ENCODE peak calls at places on chromosomes 1 and 21, in eight cellular contexts. M, Z, C, L, Y, N, H and F are unnamed samples.

GRCh38 chr21:36209626-36210171 is 53.1 kb downstream of the DOP1B start:
- DNase-seq in H (no peak), N (peak; percentile 82), C (peak; percentile 54), L (no peak), Z (peak; percentile 83), M (peak; percentile 86), Y (peak; percentile 51), F (peak; percentile 83)

GRCh38 chr1:228994691-228995090 is 259.4 kb downstream of the RHOU start:
- DNase-seq in Z (no peak), L (no peak), N (no peak), M (no peak), Y (no peak), H (no peak), C (no peak), F (no peak)

GRCh38 chr1:3636531-3636930 is 11.7 kb downstream of the TPRG1L start:
- DNase-seq in N (no peak), M (no peak), H (no peak), Z (no peak), C (no peak), L (no peak), Y (no peak), F (no peak)

GRCh38 chr1:25562101-25562927 is 18.9 kb downstream of the LDLRAP1 start:
- DNase-seq in N (no peak), C (no peak), L (peak; percentile 41), M (peak; percentile 90), H (peak; percentile 48), Y (no peak), Z (no peak), F (no peak)

GRCh38 chr21:33948096-33948950 is 32.7 kb upstream of the ATP5PO start:
- DNase-seq in N (peak; percentile 30), Y (peak; percentile 71), L (peak; percentile 71), C (no peak), M (peak; percentile 69), Z (peak; percentile 78), H (peak; percentile 89), F (no peak)

GRCh38 chr1:40855513-40855912 is 6.7 kb downstream of the CITED4 start:
- DNase-seq in N (no peak), H (no peak), Y (no peak), C (no peak), L (no peak), M (no peak), Z (no peak), F (no peak)

GRCh38 chr1:93619507-93620168 is 62.0 kb downstream of the BCAR3 start:
- DNase-seq in Z (no peak), M (no peak), H (no peak), C (no peak), L (no peak), N (no peak), Y (no peak), F (no peak)

GRCh38 chr1:92184632-92185031 is 33.1 kb upstream of the C1orf146 start:
- DNase-seq in M (no peak), N (peak; percentile 89), C (no peak), Y (no peak), Z (peak; percentile 50), L (no peak), H (no peak), F (peak; percentile 75)

GRCh38 chr1:203136409-203137042 is 9.0 kb downstream of the ADORA1 start:
- DNase-seq in H (no peak), N (no peak), Y (no peak), M (no peak), Z (peak; percentile 21), L (no peak), C (no peak), F (no peak)

GRCh38 chr1:60044881-60045280 is 28.7 kb downstream of the C1orf87 start:
- DNase-seq in N (no peak), H (no peak), Y (no peak), Z (no peak), L (no peak), C (no peak), M (no peak), F (peak; percentile 68)

GRCh38 chr21:44395260-44395659 is 41.8 kb downstream of the TRPM2 start:
- DNase-seq in Y (no peak), C (no peak), L (no peak), N (no peak), M (no peak), Z (no peak), H (no peak), F (no peak)

GRCh38 chr1:35047188-35047858 is 15.6 kb upstream of the ZMYM6 start:
- DNase-seq in Z (peak; percentile 64), M (no peak), L (no peak), N (peak; percentile 95), C (no peak), H (no peak), Y (no peak), F (peak; percentile 95)

GRCh38 chr1:31654171-31654776 is 9.6 kb upstream of the PEF1 start:
- DNase-seq in C (no peak), M (no peak), Y (no peak), N (no peak), H (no peak), Z (no peak), L (no peak), F (no peak)

GRCh38 chr1:8382608-8383525 is 65.0 kb downstream of the SLC45A1 start:
- DNase-seq in Z (no peak), L (no peak), H (no peak), Y (no peak), M (no peak), C (no peak), N (no peak), F (no peak)

GRCh38 chr1:215045647-215046308 is 36.8 kb upstream of the KCNK2 start:
- DNase-seq in C (no peak), M (no peak), L (no peak), N (no peak), H (no peak), Y (no peak), Z (no peak), F (peak; percentile 38)

GRCh38 chr1:154983776-154984466 is 777 bp downstream of the FLAD1 start:
- DNase-seq in L (no peak), N (no peak), Z (peak; percentile 33), M (no peak), H (no peak), C (no peak), Y (no peak), F (no peak)

GRCh38 chr1:163914785-163915413 is 593.1 kb downstream of the NUF2 start:
- DNase-seq in Z (no peak), Y (no peak), C (no peak), M (no peak), L (no peak), N (no peak), H (no peak), F (no peak)

DNA sequence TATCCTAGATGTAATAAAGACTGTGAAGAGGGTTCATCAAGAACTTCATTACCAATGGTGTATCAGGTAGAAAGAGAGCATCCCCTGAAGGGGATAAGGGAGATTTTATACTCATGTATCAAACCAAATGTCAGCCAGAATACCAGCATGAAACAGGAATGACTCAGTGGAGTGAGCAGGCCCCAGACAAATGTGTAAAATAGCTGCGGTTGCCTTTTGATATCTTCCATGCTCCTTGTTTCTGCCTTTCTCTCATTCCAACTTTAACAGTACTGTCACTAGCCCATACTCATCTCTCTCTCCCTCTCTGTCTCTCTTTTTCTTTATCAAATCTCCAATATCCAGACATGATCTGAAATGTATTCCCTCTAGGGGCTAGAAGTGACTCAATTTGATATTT is 47.8 kb downstream of the GPR88 start:
- DNase-seq in N (peak; percentile 56), M (no peak), Y (no peak), H (no peak), L (no peak), Z (peak; percentile 53), C (no peak), F (peak; percentile 58)
- H3K4me3 ChIP-seq in N (no peak overlapping the region), M (no peak overlapping the region), Y (no peak overlapping the region), H (no peak overlapping the region), L (no peak overlapping the region), Z (no peak overlapping the region), C (no peak overlapping the region), F (no peak overlapping the region)

DNA sequence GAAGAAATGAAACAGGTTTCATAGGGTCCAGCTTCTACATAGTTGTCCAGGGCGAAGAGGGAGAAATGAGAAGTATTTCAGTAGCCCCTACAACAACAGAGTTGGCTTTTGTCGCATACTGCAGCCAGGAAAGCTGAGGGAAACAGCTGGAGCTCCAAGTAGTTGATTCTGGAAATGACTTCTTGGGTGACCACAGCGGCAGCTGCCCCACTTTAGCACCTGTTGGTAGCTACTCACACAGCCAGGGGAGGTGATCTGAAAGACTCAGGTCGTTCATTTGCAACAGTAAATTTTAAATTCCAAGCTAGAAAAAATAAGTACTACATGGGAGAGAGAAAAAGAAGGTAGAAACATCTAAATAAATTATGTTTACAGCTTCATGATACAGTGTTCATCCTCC is 2.3 kb downstream of the TTC13 start:
- DNase-seq in Z (no peak), C (no peak), N (no peak), M (no peak), L (no peak), H (no peak), Y (no peak), F (no peak)
- H3K4me3 ChIP-seq in Z (no peak overlapping the region), C (no peak overlapping the region), N (no peak overlapping the region), M (no peak overlapping the region), L (no peak overlapping the region), H (peak overlapping the region; percentile 80), Y (no peak overlapping the region), F (no peak overlapping the region)

DNA sequence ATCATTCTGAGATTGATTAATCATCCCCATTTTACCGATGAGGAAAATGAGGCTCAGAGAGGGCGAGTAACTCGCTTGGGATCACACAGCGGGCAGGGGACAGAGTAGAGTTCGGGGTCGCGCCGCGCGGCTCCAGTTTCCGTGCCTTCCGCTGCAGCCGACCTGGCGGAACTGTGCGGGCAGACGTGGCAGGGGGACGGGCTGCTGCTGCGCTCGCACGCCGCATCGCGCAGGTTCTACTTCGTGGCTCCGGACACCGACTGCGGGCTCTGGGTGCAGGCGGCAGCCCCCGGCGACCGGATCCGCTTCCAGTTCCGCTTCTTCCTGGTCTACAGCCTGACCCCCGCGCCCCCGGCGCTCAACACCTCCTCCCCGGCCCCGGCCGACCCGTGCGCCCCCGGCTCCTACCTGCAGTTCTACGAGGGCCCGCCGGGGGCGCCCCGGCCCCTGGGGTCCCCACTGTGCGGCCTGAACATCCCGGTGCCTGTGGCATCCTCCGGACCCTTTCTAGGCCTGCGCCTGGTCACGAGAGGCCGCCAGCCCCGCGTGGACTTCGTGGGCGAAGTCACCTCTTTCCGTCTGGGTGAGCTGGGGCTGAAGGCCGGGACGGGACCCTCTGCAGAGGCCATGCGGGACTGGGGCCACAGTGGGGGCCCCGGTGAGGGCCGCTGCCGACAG is 2.3 kb downstream of the LDLRAD2 start:
- DNase-seq in Y (peak; percentile 31), C (no peak), L (no peak), N (no peak), Z (no peak), M (no peak), H (no peak), F (no peak)
- H3K4me3 ChIP-seq in Y (peak overlapping the region; percentile 60), C (peak overlapping the region; percentile 31), L (peak overlapping the region; percentile 24), N (peak overlapping the region; percentile 33), Z (no peak overlapping the region), M (no peak overlapping the region), H (peak overlapping the region; percentile 47), F (peak overlapping the region; percentile 24)

DNA sequence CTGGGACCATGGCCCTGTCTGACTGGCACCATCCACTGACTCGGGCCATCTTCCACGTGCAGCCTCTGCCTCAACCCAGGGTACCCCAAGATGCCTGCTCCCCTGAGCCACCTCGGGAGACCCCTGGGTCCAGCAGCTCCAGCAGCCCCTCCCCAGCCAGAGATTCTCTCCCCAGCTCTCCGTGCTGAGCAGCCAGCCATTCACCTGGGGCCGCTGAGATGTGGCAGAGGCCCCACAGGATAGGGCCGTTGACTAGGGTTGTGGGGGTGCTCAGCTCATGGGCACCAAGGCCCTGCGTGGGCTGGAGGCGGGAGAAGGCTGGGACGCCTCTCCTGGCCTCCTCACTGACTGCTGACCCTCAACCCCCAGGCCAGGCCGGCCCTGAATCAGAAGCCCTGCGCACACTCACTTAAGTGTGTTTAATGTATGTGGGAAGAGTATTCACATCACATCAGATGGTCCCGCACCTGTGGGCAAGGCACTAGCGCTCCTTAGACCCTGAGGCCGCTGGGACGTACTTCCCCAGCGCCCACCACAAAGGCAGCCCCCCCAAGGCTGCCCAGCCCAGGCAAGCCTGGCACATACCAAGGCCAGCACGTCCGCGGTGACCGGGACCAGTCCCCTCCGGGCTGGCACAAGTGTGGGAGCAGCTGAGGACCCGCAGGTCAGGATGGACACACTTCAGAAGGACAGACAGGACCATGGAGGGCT is 27.8 kb downstream of the SLC19A1 start:
- DNase-seq in M (no peak), Z (no peak), Y (no peak), H (no peak), L (no peak), N (no peak), C (no peak), F (no peak)
- H3K4me3 ChIP-seq in M (no peak overlapping the region), Z (no peak overlapping the region), Y (no peak overlapping the region), H (no peak overlapping the region), L (no peak overlapping the region), N (no peak overlapping the region), C (no peak overlapping the region), F (no peak overlapping the region)